ENCODE peak calls at places on chromosome 15, in eight cellular contexts. M, X, C, S, U, R, K and Z are unnamed samples.

GRCh38 chr15:48046813-48047483 is 73.8 kb upstream of the SLC24A5 start:
- DNase-seq in M (no peak), X (no peak), C (no peak), S (peak; percentile 60), U (no peak), R (no peak), K (no peak), Z (peak; percentile 18)

GRCh38 chr15:49370782-49371181 is 52.3 kb upstream of the FGF7 start:
- DNase-seq in M (peak; percentile 34), X (peak; percentile 52), C (no peak), S (no peak), U (peak; percentile 39), R (no peak), K (peak; percentile 13), Z (no peak)

GRCh38 chr15:60115579-60116415 is 111.7 kb downstream of the FOXB1 start:
- DNase-seq in M (peak; percentile 43), X (peak; percentile 28), C (no peak), S (no peak), U (peak; percentile 33), R (no peak), K (no peak), Z (no peak)

GRCh38 chr15:29570121-29570930 is 251.9 kb downstream of the TJP1 start:
- DNase-seq in M (peak; percentile 5), X (no peak), C (peak; percentile 70), S (peak; percentile 67), U (peak; percentile 43), R (no peak), K (no peak), Z (peak; percentile 41)

GRCh38 chr15:60804986-60805949 is 326.3 kb upstream of the ICE2 start:
- DNase-seq in M (peak; percentile 88), X (peak; percentile 4), C (peak; percentile 70), S (no peak), U (peak; percentile 91), R (no peak), K (no peak), Z (no peak)

GRCh38 chr15:84570164-84570692 is 30.6 kb upstream of the ZSCAN2 start:
- DNase-seq in M (peak; percentile 32), X (peak; percentile 36), C (no peak), S (peak; percentile 33), U (peak; percentile 76), R (peak; percentile 50), K (no peak), Z (peak; percentile 36)

GRCh38 chr15:89770041-89770440 is 6.1 kb upstream of the MESP2 start:
- DNase-seq in M (no peak), X (peak; percentile 25), C (no peak), S (no peak), U (peak; percentile 69), R (no peak), K (no peak), Z (no peak)

GRCh38 chr15:93865610-93866009 is 365.8 kb upstream of the MCTP2 start:
- DNase-seq in M (no peak), X (no peak), C (no peak), S (no peak), U (no peak), R (peak; percentile 28), K (no peak), Z (no peak)

GRCh38 chr15:84919268-84919667 is 34.8 kb downstream of the SLC28A1 start:
- DNase-seq in M (no peak), X (no peak), C (no peak), S (no peak), U (no peak), R (no peak), K (no peak), Z (no peak)

GRCh38 chr15:64528871-64529270 is 68.5 kb downstream of the ZNF609 start:
- DNase-seq in M (no peak), X (no peak), C (no peak), S (no peak), U (no peak), R (no peak), K (no peak), Z (no peak)

GRCh38 chr15:57158589-57158988 is 217.7 kb upstream of the CGNL1 start:
- DNase-seq in M (no peak), X (peak; percentile 61), C (no peak), S (no peak), U (peak; percentile 86), R (no peak), K (no peak), Z (no peak)

GRCh38 chr15:85737061-85737460 is 57.7 kb downstream of the KLHL25 start:
- DNase-seq in M (no peak), X (no peak), C (no peak), S (no peak), U (no peak), R (no peak), K (no peak), Z (no peak)

DNA sequence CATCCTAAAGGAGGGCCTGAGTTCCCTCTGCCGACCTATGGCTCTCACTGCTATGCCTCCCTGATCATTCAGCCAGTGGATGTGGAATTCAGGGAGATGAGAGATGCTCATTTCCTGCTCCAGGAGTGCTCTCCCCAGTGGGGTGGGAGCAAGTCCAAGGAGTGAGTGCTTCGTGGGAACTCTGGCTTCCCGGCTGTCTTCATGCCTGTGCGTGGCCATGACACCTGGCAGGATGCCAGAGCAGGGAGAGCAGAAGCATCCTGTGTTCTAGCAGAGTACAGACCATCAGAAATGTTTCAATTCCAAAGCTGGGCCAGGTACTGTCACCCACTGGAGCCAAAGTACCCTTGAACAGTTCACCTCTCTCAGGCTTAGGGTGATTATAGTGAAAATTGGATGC is 45.1 kb downstream of the APH1B start:
- DNase-seq in M (peak; percentile 41), X (no peak), C (no peak), S (no peak), U (peak; percentile 40), R (peak; percentile 6), K (no peak), Z (no peak)
- H2AFZ ChIP-seq in M (no peak overlapping the region), X (no peak overlapping the region), C (no peak overlapping the region), S (no peak overlapping the region), U (no peak overlapping the region), R (no peak overlapping the region), K (no peak overlapping the region), Z (no peak overlapping the region)

GRCh38 chr15:78368115-78368514 is 28.0 kb downstream of the CRABP1 start:
- DNase-seq in M (no peak), X (no peak), C (no peak), S (no peak), U (no peak), R (no peak), K (no peak), Z (no peak)

GRCh38 chr15:78370013-78370412 is 29.9 kb downstream of the CRABP1 start:
- DNase-seq in M (no peak), X (no peak), C (no peak), S (no peak), U (no peak), R (no peak), K (no peak), Z (no peak)

GRCh38 chr15:78369161-78369560 is 29.0 kb downstream of the CRABP1 start:
- DNase-seq in M (no peak), X (no peak), C (no peak), S (no peak), U (no peak), R (no peak), K (no peak), Z (no peak)

GRCh38 chr15:78366342-78366741 is 26.2 kb downstream of the CRABP1 start:
- DNase-seq in M (no peak), X (no peak), C (no peak), S (no peak), U (no peak), R (no peak), K (no peak), Z (no peak)

GRCh38 chr15:78368671-78369070 is 28.5 kb downstream of the CRABP1 start:
- DNase-seq in M (no peak), X (no peak), C (no peak), S (peak; percentile 87), U (no peak), R (peak; percentile 6), K (no peak), Z (no peak)
- H2AFZ ChIP-seq in M (no peak overlapping the region), X (no peak overlapping the region), C (no peak overlapping the region), S (no peak overlapping the region), U (no peak overlapping the region), R (no peak overlapping the region), K (no peak overlapping the region), Z (peak overlapping the region; percentile 30)

GRCh38 chr15:78620839-78621421 is at the start of gene CHRNA3:
- DNase-seq in M (no peak), X (no peak), C (peak; percentile 63), S (no peak), U (no peak), R (peak; percentile 34), K (no peak), Z (no peak)
- H2AFZ ChIP-seq in M (no peak within 1 kb of the TSS), X (peak within 1 kb of the TSS; percentile 59), C (peak within 1 kb of the TSS; percentile 80), S (peak within 1 kb of the TSS; percentile 99), U (no peak within 1 kb of the TSS), R (no peak within 1 kb of the TSS), K (no peak within 1 kb of the TSS), Z (peak within 1 kb of the TSS; percentile 97)

GRCh38 chr15:63378946-63379345 is 2.7 kb downstream of the CA12 start:
- DNase-seq in M (no peak), X (no peak), C (no peak), S (no peak), U (no peak), R (no peak), K (no peak), Z (no peak)

GRCh38 chr15:63380828-63381282 is 791 bp downstream of the CA12 start:
- DNase-seq in M (no peak), X (no peak), C (no peak), S (no peak), U (peak; percentile 50), R (no peak), K (no peak), Z (no peak)

GRCh38 chr15:63380151-63380827 is 1.4 kb downstream of the CA12 start:
- DNase-seq in M (no peak), X (no peak), C (no peak), S (no peak), U (peak; percentile 47), R (no peak), K (no peak), Z (no peak)

GRCh38 chr15:63381301-63382192 is at the start of gene CA12:
- DNase-seq in M (peak; percentile 47), X (peak; percentile 55), C (peak; percentile 74), S (peak; percentile 70), U (peak; percentile 72), R (no peak), K (no peak), Z (peak; percentile 38)

DNA sequence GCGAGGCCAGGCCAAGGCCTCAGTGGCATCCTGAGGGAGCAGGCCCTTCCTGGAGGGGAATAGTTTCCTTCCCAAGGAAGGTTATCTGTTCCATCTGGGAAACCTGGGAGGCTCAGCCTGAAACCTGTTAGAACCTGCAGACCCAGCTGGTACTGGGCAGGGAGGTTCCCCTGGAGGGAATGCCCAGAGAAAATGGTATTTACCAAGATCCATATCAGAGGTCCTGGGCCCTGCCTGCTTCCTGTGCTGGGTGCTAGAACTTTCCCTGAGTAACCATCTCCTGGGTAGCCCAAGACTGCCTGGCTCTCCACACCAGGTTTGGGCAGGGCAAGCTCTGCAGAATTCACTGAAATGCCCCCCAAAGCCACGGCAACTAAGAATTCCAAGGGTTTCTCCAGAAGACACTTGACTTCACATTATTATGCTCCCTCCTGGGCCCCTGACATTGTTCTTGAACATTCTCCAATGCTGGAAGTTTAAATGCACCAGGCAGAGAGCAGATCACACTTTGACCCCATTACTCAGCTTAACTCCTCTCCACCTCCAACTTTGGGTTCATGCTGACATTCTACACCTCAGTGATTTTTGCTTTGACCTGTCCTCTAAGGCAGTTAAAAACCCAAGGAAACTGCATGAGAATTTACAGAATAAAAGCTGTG is 2.0 kb downstream of the CA12 start:
- DNase-seq in M (no peak), X (no peak), C (no peak), S (no peak), U (peak; percentile 17), R (no peak), K (no peak), Z (no peak)
- H2AFZ ChIP-seq in M (no peak overlapping the region), X (no peak overlapping the region), C (no peak overlapping the region), S (peak overlapping the region; percentile 61), U (peak overlapping the region; percentile 95), R (no peak overlapping the region), K (no peak overlapping the region), Z (peak overlapping the region; percentile 36)

GRCh38 chr15:34102175-34102925 is 467 bp downstream of the PGBD4 start:
- DNase-seq in M (no peak), X (no peak), C (no peak), S (no peak), U (peak; percentile 27), R (no peak), K (no peak), Z (no peak)
- H2AFZ ChIP-seq in M (no peak overlapping the region), X (peak overlapping the region; percentile 80), C (peak overlapping the region; percentile 87), S (peak overlapping the region; percentile 79), U (peak overlapping the region; percentile 90), R (peak overlapping the region; percentile 79), K (peak overlapping the region; percentile 39), Z (peak overlapping the region; percentile 92)